ENCODE peak calls at places on chromosomes 4 and X, in five cellular contexts. G is CD4-positive, alpha-beta T cell; L is ascending aorta; S is tibial nerve; F is AG09319. N is an unnamed sample.

GRCh38 chr4:176872461-176872860 is 79.7 kb upstream of the VEGFC start:
- DNase-seq in S (no peak), G (no peak), L (no peak), F (no peak), N (no peak)

GRCh38 chr4:183110244-183110643 is 11.2 kb downstream of the WWC2 start:
- DNase-seq in L (no peak), S (no peak), G (no peak), F (no peak), N (no peak)

GRCh38 chrX:119758682-119759332 is 419 bp downstream of the SOWAHD start:
- DNase-seq in S (no peak), F (no peak), G (no peak), L (no peak), N (peak; percentile 4)

GRCh38 chr4:98804403-98804802 is 124.5 kb downstream of the EIF4E start:
- DNase-seq in S (no peak), G (no peak), L (no peak), F (no peak), N (no peak)

GRCh38 chr4:140529434-140529833 is 5.5 kb downstream of the ELMOD2 start:
- DNase-seq in F (no peak), S (no peak), L (no peak), G (no peak), N (no peak)

GRCh38 chr4:15149234-15149841 is 147.1 kb downstream of the CPEB2 start:
- DNase-seq in G (no peak), L (no peak), S (no peak), F (no peak), N (no peak)

GRCh38 chr4:166546009-166546408 is 673.0 kb downstream of the TLL1 start:
- DNase-seq in G (no peak), L (no peak), S (no peak), F (no peak), N (no peak)

GRCh38 chr4:159428975-159429692 is 326.3 kb downstream of the RAPGEF2 start:
- DNase-seq in S (no peak), L (no peak), G (no peak), F (no peak), N (no peak)

GRCh38 chr4:158728256-158728655 is 5.1 kb upstream of the PPID start:
- DNase-seq in F (no peak), G (no peak), L (no peak), S (no peak), N (no peak)

GRCh38 chrX:68698955-68699354 is 51.5 kb downstream of the STARD8 start:
- DNase-seq in F (no peak), S (no peak), L (no peak), G (no peak), N (no peak)

GRCh38 chr4:174523003-174523693 is 860 bp upstream of the HPGD start:
- DNase-seq in G (no peak), S (peak; percentile 7), L (no peak), F (no peak), N (no peak)

GRCh38 chr4:168421671-168422070 is 58.6 kb downstream of the DDX60L start:
- DNase-seq in F (no peak), S (no peak), L (no peak), G (no peak), N (peak; percentile 36)

GRCh38 chrX:40172169-40172979 is 74.6 kb upstream of the BCOR start:
- DNase-seq in S (peak; percentile 62), F (no peak), L (peak; percentile 79), G (no peak), N (peak; percentile 58)

GRCh38 chrX:10904220-10904619 is 206.9 kb upstream of the HCCS start:
- DNase-seq in G (no peak), L (no peak), F (no peak), S (no peak), N (no peak)

GRCh38 chr4:117560329-117560728 is 474.0 kb upstream of the NDST3 start:
- DNase-seq in G (no peak), S (no peak), F (no peak), L (no peak), N (no peak)

GRCh38 chr4:150367326-150367725 is 214.6 kb upstream of the MAB21L2 start:
- DNase-seq in S (no peak), L (no peak), G (no peak), F (no peak), N (no peak)

GRCh38 chr4:138632856-138633255 is 382.7 kb upstream of the NOCT start:
- DNase-seq in S (no peak), G (no peak), F (no peak), L (no peak), N (no peak)

GRCh38 chr4:1330761-1331590 is 16.0 kb upstream of the UVSSA start:
- DNase-seq in S (no peak), G (peak; percentile 57), L (no peak), F (no peak), N (no peak)

GRCh38 chrX:150649096-150649870 is 43.9 kb upstream of the MTMR1 start:
- DNase-seq in F (no peak), S (peak; percentile 5), G (no peak), L (no peak), N (no peak)

GRCh38 chrX:14913241-14913640 is 40.0 kb downstream of the MOSPD2 start:
- DNase-seq in F (no peak), L (no peak), G (no peak), S (no peak), N (no peak)

GRCh38 chr4:87739494-87739893 is 59.9 kb upstream of the IBSP start:
- DNase-seq in S (no peak), L (no peak), F (no peak), G (no peak), N (no peak)

GRCh38 chrX:31609130-31609529 is 537.3 kb upstream of the FTHL17 start:
- DNase-seq in F (peak; percentile 32), L (no peak), S (no peak), G (no peak), N (no peak)

GRCh38 chrX:13085533-13085932 is 41.1 kb upstream of the FAM9C start:
- DNase-seq in F (no peak), L (no peak), G (peak; percentile 39), S (no peak), N (no peak)

GRCh38 chr4:37542749-37543148 is 143.4 kb downstream of the RELL1 start:
- DNase-seq in L (no peak), S (no peak), F (no peak), G (no peak), N (no peak)

GRCh38 chr4:38818441-38818976 is 13.9 kb upstream of the TLR1 start:
- DNase-seq in G (no peak), F (no peak), L (no peak), S (no peak), N (no peak)

GRCh38 chrX:70134116-70134477 is 850 bp downstream of the IGBP1 start:
- DNase-seq in F (no peak), L (no peak), S (no peak), G (no peak), N (peak; percentile 3)

GRCh38 chr4:22090655-22091350 is 142.2 kb upstream of the KCNIP4 start:
- DNase-seq in L (no peak), S (no peak), G (no peak), F (no peak), N (no peak)

GRCh38 chr4:30962949-30963348 is 242.8 kb downstream of the PCDH7 start:
- DNase-seq in G (no peak), S (no peak), F (no peak), L (no peak), N (no peak)

GRCh38 chr4:118964891-118965411 is 76.3 kb downstream of the SYNPO2 start:
- DNase-seq in G (no peak), F (no peak), S (no peak), L (no peak), N (no peak)

GRCh38 chrX:13843150-13843721 is 26.3 kb upstream of the GPM6B start:
- DNase-seq in G (no peak), S (no peak), F (no peak), L (no peak), N (no peak)

GRCh38 chrX:73021361-73022092 is 18.8 kb downstream of the PABPC1L2B start:
- DNase-seq in S (no peak), F (no peak), G (no peak), L (no peak), N (no peak)

GRCh38 chr4:121564840-121565375 is 131.9 kb downstream of the ANXA5 start:
- DNase-seq in S (no peak), F (no peak), G (no peak), L (no peak), N (no peak)

GRCh38 chr4:123034023-123034422 is 111.6 kb upstream of the NUDT6 start:
- DNase-seq in L (no peak), F (no peak), S (no peak), G (no peak), N (no peak)

GRCh38 chr4:8589831-8590545 is 2.6 kb upstream of the CPZ start:
- DNase-seq in S (no peak), L (no peak), F (peak; percentile 30), G (no peak), N (no peak)

GRCh38 chrX:1481636-1482529 is 29.2 kb upstream of the ASMTL start:
- DNase-seq in L (peak; percentile 80), F (peak; percentile 44), G (peak; percentile 70), S (peak; percentile 48), N (peak; percentile 18)
- TF ChIP-seq CTCF in L (no peak), F (no peak), G (no peak), S (no peak), N (no peak)

GRCh38 chr4:78121338-78121904 is 64.3 kb downstream of the FRAS1 start:
- DNase-seq in F (no peak), S (no peak), G (no peak), L (no peak), N (no peak)

GRCh38 chr4:78120144-78120880 is 63.2 kb downstream of the FRAS1 start:
- DNase-seq in F (no peak), S (no peak), L (no peak), G (no peak), N (no peak)

DNA sequence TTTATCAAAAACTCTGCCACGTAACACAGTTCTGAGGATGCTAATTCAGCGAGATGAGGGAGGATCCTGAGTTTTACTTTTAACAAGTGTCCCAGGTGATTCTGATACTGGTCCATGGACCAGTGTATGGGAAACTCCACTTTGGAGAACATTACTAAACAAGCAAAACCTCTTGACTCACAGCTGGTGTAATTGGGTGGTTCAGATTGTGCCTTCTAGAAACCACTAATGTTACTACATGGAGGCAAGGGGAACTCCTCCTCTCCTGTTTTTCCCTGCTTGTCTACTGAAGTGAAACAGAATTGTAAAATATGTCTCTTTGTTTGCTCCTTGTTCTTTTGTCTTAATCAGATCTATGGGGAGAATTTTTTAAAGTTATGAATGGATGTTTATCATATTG is 62.6 kb downstream of the FRAS1 start:
- DNase-seq in F (no peak), G (no peak), S (no peak), L (no peak), N (no peak)
- TF ChIP-seq CTCF in F (no peak), G (no peak), S (no peak), L (no peak), N (no peak)

GRCh38 chrX:111445485-111445884 is 33.5 kb upstream of the DCX start:
- DNase-seq in F (no peak), G (no peak), S (peak; percentile 5), L (no peak), N (peak; percentile 2)

GRCh38 chrX:111442791-111443190 is 30.8 kb upstream of the DCX start:
- DNase-seq in G (no peak), S (no peak), F (no peak), L (no peak), N (no peak)

GRCh38 chrX:111444881-111445280 is 32.9 kb upstream of the DCX start:
- DNase-seq in G (no peak), S (no peak), F (no peak), L (no peak), N (no peak)

GRCh38 chrX:111447298-111447697 is 35.3 kb upstream of the DCX start:
- DNase-seq in F (no peak), L (no peak), G (no peak), S (no peak), N (peak; percentile 36)
- TF ChIP-seq CTCF in F (no peak), L (no peak), G (no peak), S (no peak), N (no peak)

GRCh38 chrX:17812763-17813162 is 48.3 kb downstream of the RAI2 start:
- DNase-seq in S (no peak), L (no peak), G (no peak), F (no peak), N (peak; percentile 8)
- TF ChIP-seq CTCF in S (peak; percentile 46), L (peak; percentile 29), G (no peak), F (peak; percentile 16), N (peak; percentile 31)

N was measured in endothelial cell.